ENCODE peak calls at places on chromosomes 16 and 17, in ten cellular contexts. S, Z, D, G, F, X, W, J, V and K are unnamed samples.

GRCh38 chr17:4536742-4537411 is 18.3 kb downstream of the MYBBP1A start:
- DNase-seq in S (no peak), Z (peak), D (peak), G (no peak), F (no peak), X (peak), W (no peak), J (no peak), V (no peak), K (no peak)

GRCh38 chr16:57639172-57639571 is 10.7 kb downstream of the ADGRG1 start:
- DNase-seq in S (no peak), Z (no peak), D (no peak), G (no peak), F (no peak), X (peak), W (peak), J (no peak), V (no peak), K (peak)

GRCh38 chr16:88886915-88887521 is 20.6 kb upstream of the PABPN1L start:
- DNase-seq in S (no peak), Z (peak), D (peak), G (no peak), F (no peak), X (peak), W (peak), J (peak), V (no peak), K (peak)

GRCh38 chr16:81902025-81902424 is 109.2 kb downstream of the SDR42E1 start:
- DNase-seq in S (no peak), Z (no peak), D (no peak), G (peak), F (no peak), X (no peak), W (no peak), J (no peak), V (no peak), K (no peak)

GRCh38 chr16:16131659-16132058 is 91.6 kb downstream of the ABCC6 start:
- DNase-seq in S (no peak), Z (no peak), D (no peak), G (no peak), F (no peak), X (no peak), W (no peak), J (no peak), V (no peak), K (no peak)

GRCh38 chr16:85717393-85718152 is 28.8 kb upstream of the GINS2 start:
- DNase-seq in S (peak), Z (peak), D (peak), G (peak), F (no peak), X (peak), W (peak), J (no peak), V (peak), K (peak)

GRCh38 chr16:51971184-51971583 is 575.8 kb downstream of the TOX3 start:
- DNase-seq in S (no peak), Z (peak), D (peak), G (peak), F (peak), X (peak), W (no peak), J (no peak), V (peak), K (peak)

GRCh38 chr16:75333770-75334169 is 82.3 kb upstream of the BCAR1 start:
- DNase-seq in S (no peak), Z (no peak), D (no peak), G (no peak), F (no peak), X (no peak), W (no peak), J (no peak), V (no peak), K (no peak)

GRCh38 chr16:16127469-16128116 is 95.7 kb downstream of the ABCC6 start:
- DNase-seq in S (peak), Z (peak), D (peak), G (peak), F (peak), X (peak), W (peak), J (peak), V (peak), K (peak)

GRCh38 chr17:3845754-3846738 is at the start of gene NCBP3:
- DNase-seq in S (peak), Z (peak), D (peak), G (peak), F (peak), X (peak), W (peak), J (peak), V (peak), K (peak)

GRCh38 chr17:57242148-57242547 is 14.2 kb upstream of the MSI2 start:
- DNase-seq in S (no peak), Z (no peak), D (no peak), G (peak), F (no peak), X (peak), W (no peak), J (no peak), V (no peak), K (no peak)

GRCh38 chr16:84477661-84478060 is 26.8 kb downstream of the MEAK7 start:
- DNase-seq in S (no peak), Z (no peak), D (no peak), G (no peak), F (no peak), X (no peak), W (no peak), J (no peak), V (no peak), K (no peak)

GRCh38 chr17:71180801-71181385 is 939.9 kb upstream of the SOX9 start:
- DNase-seq in S (peak), Z (peak), D (peak), G (peak), F (no peak), X (peak), W (peak), J (peak), V (peak), K (peak)

GRCh38 chr16:88915639-88916327 is 49.3 kb upstream of the PABPN1L start:
- DNase-seq in S (no peak), Z (no peak), D (no peak), G (no peak), F (no peak), X (no peak), W (no peak), J (no peak), V (no peak), K (no peak)

GRCh38 chr17:164536-165235 is 16.8 kb downstream of the DOC2B start:
- DNase-seq in S (peak), Z (peak), D (peak), G (peak), F (peak), X (peak), W (no peak), J (peak), V (peak), K (no peak)

GRCh38 chr17:7862692-7863437 is 5.1 kb downstream of the CYB5D1 start:
- DNase-seq in S (no peak), Z (peak), D (peak), G (peak), F (no peak), X (peak), W (peak), J (no peak), V (peak), K (no peak)

GRCh38 chr16:74627506-74628220 is 20.7 kb upstream of the GLG1 start:
- DNase-seq in S (no peak), Z (peak), D (peak), G (peak), F (no peak), X (no peak), W (peak), J (no peak), V (no peak), K (peak)

GRCh38 chr17:78095035-78095434 is 33.5 kb downstream of the TMC6 start:
- DNase-seq in S (no peak), Z (no peak), D (no peak), G (no peak), F (no peak), X (no peak), W (no peak), J (no peak), V (no peak), K (no peak)

GRCh38 chr17:27346228-27346899 is 52.5 kb downstream of the WSB1 start:
- DNase-seq in S (no peak), Z (no peak), D (no peak), G (no peak), F (no peak), X (peak), W (no peak), J (no peak), V (no peak), K (peak)

GRCh38 chr17:77462101-77462500 is 321.3 kb downstream of the SEC14L1 start:
- DNase-seq in S (no peak), Z (no peak), D (no peak), G (no peak), F (no peak), X (no peak), W (no peak), J (no peak), V (no peak), K (no peak)

GRCh38 chr16:71482569-71482968 is 6.6 kb downstream of the ZNF19 start:
- DNase-seq in S (no peak), Z (no peak), D (no peak), G (no peak), F (no peak), X (no peak), W (no peak), J (no peak), V (no peak), K (no peak)

GRCh38 chr16:85729907-85730465 is 20.9 kb downstream of the C16orf74 start:
- DNase-seq in S (no peak), Z (no peak), D (no peak), G (no peak), F (no peak), X (no peak), W (no peak), J (no peak), V (no peak), K (no peak)

GRCh38 chr17:45915263-45915662 is 20.9 kb downstream of the MAPT start:
- DNase-seq in S (no peak), Z (no peak), D (no peak), G (no peak), F (no peak), X (no peak), W (no peak), J (no peak), V (no peak), K (no peak)

GRCh38 chr17:44940321-44940720 is 7.3 kb downstream of the KIF18B start:
- DNase-seq in S (no peak), Z (peak), D (peak), G (peak), F (peak), X (peak), W (no peak), J (no peak), V (peak), K (no peak)

GRCh38 chr17:21161498-21162393 is 35.0 kb downstream of the DHRS7B start:
- DNase-seq in S (peak), Z (peak), D (peak), G (peak), F (no peak), X (peak), W (no peak), J (no peak), V (peak), K (no peak)

GRCh38 chr17:1762233-1762905 is 509 bp downstream of the SERPINF1 start:
- DNase-seq in S (no peak), Z (peak), D (peak), G (peak), F (no peak), X (peak), W (peak), J (peak), V (no peak), K (peak)

GRCh38 chr17:46264456-46265198 is 30.3 kb upstream of the LRRC37A start:
- DNase-seq in S (peak), Z (peak), D (peak), G (peak), F (peak), X (peak), W (no peak), J (peak), V (peak), K (peak)

GRCh38 chr16:89422905-89423630 is 67.3 kb downstream of the ANKRD11 start:
- DNase-seq in S (no peak), Z (peak), D (peak), G (peak), F (no peak), X (peak), W (no peak), J (no peak), V (no peak), K (peak)

GRCh38 chr17:74211929-74212261 is 1.5 kb upstream of the TTYH2 start:
- DNase-seq in S (no peak), Z (no peak), D (peak), G (peak), F (no peak), X (no peak), W (no peak), J (no peak), V (no peak), K (peak)

GRCh38 chr16:68297908-68298307 is 12.8 kb downstream of the SLC7A6OS start:
- DNase-seq in S (no peak), Z (no peak), D (peak), G (peak), F (no peak), X (no peak), W (no peak), J (no peak), V (no peak), K (no peak)

GRCh38 chr16:80014241-80014939 is 413.9 kb upstream of the MAF start:
- DNase-seq in S (no peak), Z (peak), D (no peak), G (no peak), F (no peak), X (no peak), W (no peak), J (no peak), V (peak), K (no peak)
- TF ChIP-seq CTCF in S (no peak), Z (no peak), D (no peak), G (no peak), F (no peak), X (no peak), W (no peak), J (no peak), V (peak), K (no peak)

GRCh38 chr17:82370471-82371332 is 863 bp upstream of the UTS2R start:
- DNase-seq in S (no peak), Z (no peak), D (peak), G (peak), F (no peak), X (peak), W (no peak), J (no peak), V (no peak), K (no peak)
- TF ChIP-seq CTCF in S (no peak), Z (no peak), D (no peak), G (no peak), F (no peak), X (no peak), W (no peak), J (no peak), V (no peak), K (no peak)

DNA sequence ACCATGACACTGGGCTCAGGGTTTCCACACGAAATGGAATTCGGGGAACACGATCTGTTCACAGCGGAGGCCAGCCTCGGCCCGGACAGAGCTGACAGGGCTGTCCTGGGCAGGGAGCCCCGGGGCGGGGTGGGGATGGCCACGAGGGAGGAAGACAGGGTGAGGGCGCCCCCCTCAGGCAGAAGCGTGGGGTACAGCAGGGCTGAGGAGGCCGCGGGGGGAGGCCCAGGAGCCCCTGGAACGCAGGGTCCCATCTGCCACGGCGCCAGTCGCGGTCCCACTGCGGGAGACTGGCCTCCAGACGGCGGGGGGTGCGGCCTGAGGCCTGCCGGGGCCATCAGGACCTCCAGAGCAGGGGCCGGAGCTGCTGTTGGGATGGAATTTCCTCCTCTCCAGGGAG is 75.9 kb downstream of the LMF1 start:
- DNase-seq in S (no peak), Z (no peak), D (no peak), G (no peak), F (no peak), X (no peak), W (no peak), J (no peak), V (no peak), K (no peak)
- TF ChIP-seq CTCF in S (no peak), Z (no peak), D (no peak), G (peak), F (no peak), X (no peak), W (no peak), J (no peak), V (no peak), K (no peak)

GRCh38 chr17:79933863-79934652 is 94.8 kb upstream of the CBX4 start:
- DNase-seq in S (no peak), Z (no peak), D (no peak), G (no peak), F (no peak), X (no peak), W (no peak), J (no peak), V (peak), K (no peak)
- TF ChIP-seq CTCF in S (no peak), Z (no peak), D (no peak), G (no peak), F (no peak), X (no peak), W (no peak), J (no peak), V (peak), K (no peak)

GRCh38 chr16:86823125-86823524 is 244.8 kb downstream of the FOXL1 start:
- DNase-seq in S (no peak), Z (no peak), D (no peak), G (no peak), F (no peak), X (no peak), W (no peak), J (no peak), V (no peak), K (no peak)
- TF ChIP-seq CTCF in S (no peak), Z (no peak), D (no peak), G (no peak), F (no peak), X (no peak), W (no peak), J (no peak), V (no peak), K (no peak)

GRCh38 chr17:64236827-64237403 is 26.1 kb downstream of the TEX2 start:
- DNase-seq in S (no peak), Z (no peak), D (no peak), G (peak), F (no peak), X (no peak), W (no peak), J (no peak), V (peak), K (peak)
- TF ChIP-seq CTCF in S (peak), Z (peak), D (peak), G (peak), F (no peak), X (peak), W (no peak), J (peak), V (no peak), K (no peak)

DNA sequence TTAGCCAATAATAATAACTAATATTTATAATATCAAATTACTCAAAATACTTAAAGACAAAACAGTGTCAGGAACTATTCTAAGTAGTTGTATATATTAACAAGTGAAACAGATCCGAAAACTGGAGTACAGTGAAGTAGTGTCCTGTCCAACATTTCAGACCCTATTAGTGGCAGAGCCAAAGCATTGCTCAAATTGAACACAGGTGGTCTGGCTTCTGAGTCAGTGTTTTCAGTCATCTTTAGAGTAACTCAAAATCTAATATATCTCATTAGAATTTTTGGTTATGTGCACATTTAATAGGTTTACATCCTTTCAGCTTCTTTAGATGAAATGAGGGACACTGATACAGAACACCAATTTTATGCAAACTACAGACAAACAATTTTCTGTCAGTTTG is 652.5 kb downstream of the CDH11 start:
- DNase-seq in S (no peak), Z (no peak), D (no peak), G (no peak), F (no peak), X (no peak), W (no peak), J (no peak), V (no peak), K (no peak)
- TF ChIP-seq CTCF in S (no peak), Z (no peak), D (no peak), G (no peak), F (no peak), X (no peak), W (no peak), J (no peak), V (no peak), K (no peak)

GRCh38 chr16:55942821-55943220 is 67.6 kb upstream of the CES5A start:
- DNase-seq in S (no peak), Z (no peak), D (no peak), G (no peak), F (no peak), X (no peak), W (no peak), J (no peak), V (no peak), K (no peak)
- TF ChIP-seq CTCF in S (no peak), Z (no peak), D (no peak), G (no peak), F (no peak), X (no peak), W (no peak), J (no peak), V (no peak), K (no peak)

DNA sequence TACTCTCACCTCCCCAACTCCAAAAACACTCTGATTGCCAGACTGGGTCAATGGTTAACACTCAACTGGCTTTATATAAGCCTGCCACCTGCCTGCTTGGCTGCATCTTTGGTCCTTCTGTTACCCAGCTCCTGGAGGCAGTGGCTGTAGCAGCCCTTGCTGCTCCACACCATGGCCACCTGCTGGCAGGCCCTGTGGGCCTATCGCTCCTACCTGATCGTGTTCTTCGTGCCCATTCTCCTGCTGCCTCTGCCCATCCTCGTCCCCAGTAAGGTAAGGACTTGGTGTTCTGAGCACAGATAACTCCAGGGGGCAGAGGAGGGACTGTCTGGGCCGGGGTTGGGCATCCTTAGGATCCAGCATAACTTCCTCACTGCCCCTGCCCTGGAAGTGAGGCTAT is at the start of gene SLC13A2:
- DNase-seq in S (no peak), Z (no peak), D (no peak), G (no peak), F (no peak), X (no peak), W (peak), J (no peak), V (no peak), K (no peak)
- TF ChIP-seq CTCF in S (peak), Z (no peak), D (no peak), G (no peak), F (no peak), X (no peak), W (no peak), J (no peak), V (no peak), K (no peak)

GRCh38 chr16:10983175-10983558 is 38.8 kb downstream of the CLEC16A start:
- DNase-seq in S (no peak), Z (no peak), D (no peak), G (no peak), F (no peak), X (no peak), W (no peak), J (no peak), V (no peak), K (no peak)
- TF ChIP-seq CTCF in S (no peak), Z (no peak), D (no peak), G (no peak), F (no peak), X (no peak), W (no peak), J (peak), V (no peak), K (no peak)